ENCODE peak calls at places on chromosomes 7 and 10, in five cellular contexts. One of them, this sample, is unnamed.

GRCh38 chr10:6494934-6495592 is 85.0 kb downstream of the PRKCQ start:
- DNase-seq in kidney: no peak
- DNase-seq in A549: no peak
- DNase-seq in tibial artery: no peak
- DNase-seq in heart left ventricle: no peak
- DNase-seq in this sample: no peak

GRCh38 chr10:124149681-124150080 is 56.3 kb upstream of the CHST15 start:
- DNase-seq in kidney: peak; percentile 43
- DNase-seq in A549: no peak
- DNase-seq in tibial artery: no peak
- DNase-seq in heart left ventricle: no peak
- DNase-seq in this sample: peak; percentile 78

GRCh38 chr10:1169981-1170866 is 114.0 kb downstream of the WDR37 start:
- DNase-seq in kidney: no peak
- DNase-seq in A549: no peak
- DNase-seq in tibial artery: no peak
- DNase-seq in heart left ventricle: no peak
- DNase-seq in this sample: peak; percentile 27

GRCh38 chr7:22945584-22945983 is 68.3 kb downstream of the HYCC1 start:
- DNase-seq in kidney: no peak
- DNase-seq in A549: no peak
- DNase-seq in tibial artery: no peak
- DNase-seq in heart left ventricle: no peak
- DNase-seq in this sample: no peak

GRCh38 chr10:34739915-34740314 is 75.2 kb downstream of the PARD3 start:
- DNase-seq in kidney: peak; percentile 78
- DNase-seq in A549: no peak
- DNase-seq in tibial artery: peak; percentile 28
- DNase-seq in heart left ventricle: peak; percentile 48
- DNase-seq in this sample: no peak

GRCh38 chr10:31347705-31348104 is 28.7 kb downstream of the ZEB1 start:
- DNase-seq in kidney: no peak
- DNase-seq in A549: no peak
- DNase-seq in tibial artery: no peak
- DNase-seq in heart left ventricle: no peak
- DNase-seq in this sample: no peak

GRCh38 chr10:88958721-88959120 is 6.1 kb upstream of the ACTA2 start:
- DNase-seq in kidney: no peak
- DNase-seq in A549: no peak
- DNase-seq in tibial artery: no peak
- DNase-seq in heart left ventricle: no peak
- DNase-seq in this sample: no peak

GRCh38 chr10:11913184-11913641 is 90.1 kb downstream of the PROSER2 start:
- DNase-seq in kidney: no peak
- DNase-seq in A549: no peak
- DNase-seq in tibial artery: no peak
- DNase-seq in heart left ventricle: no peak
- DNase-seq in this sample: no peak

GRCh38 chr7:45086348-45087065 is 2.3 kb downstream of the NACAD start:
- DNase-seq in kidney: peak; percentile 40
- DNase-seq in A549: no peak
- DNase-seq in tibial artery: no peak
- DNase-seq in heart left ventricle: no peak
- DNase-seq in this sample: peak; percentile 61

GRCh38 chr10:70461397-70462348 is 16.9 kb upstream of the PALD1 start:
- DNase-seq in kidney: peak; percentile 75
- DNase-seq in A549: peak; percentile 87
- DNase-seq in tibial artery: peak; percentile 54
- DNase-seq in heart left ventricle: no peak
- DNase-seq in this sample: no peak

GRCh38 chr10:70457759-70458305 is 16.4 kb upstream of the NODAL start:
- DNase-seq in kidney: no peak
- DNase-seq in A549: no peak
- DNase-seq in tibial artery: no peak
- DNase-seq in heart left ventricle: no peak
- DNase-seq in this sample: no peak

GRCh38 chr10:70458329-70459060 is 17.0 kb upstream of the NODAL start:
- DNase-seq in kidney: peak; percentile 93
- DNase-seq in A549: no peak
- DNase-seq in tibial artery: peak; percentile 72
- DNase-seq in heart left ventricle: peak; percentile 73
- DNase-seq in this sample: peak; percentile 83

GRCh38 chr10:70459771-70460490 is 18.4 kb upstream of the NODAL start:
- DNase-seq in kidney: no peak
- DNase-seq in A549: no peak
- DNase-seq in tibial artery: no peak
- DNase-seq in heart left ventricle: no peak
- DNase-seq in this sample: no peak

GRCh38 chr10:70459061-70459770 is 17.7 kb upstream of the NODAL start:
- DNase-seq in kidney: no peak
- DNase-seq in A549: no peak
- DNase-seq in tibial artery: no peak
- DNase-seq in heart left ventricle: peak; percentile 61
- DNase-seq in this sample: no peak
- H3K4me1 ChIP-seq in kidney: peaks cover 9% of the 10 kb centered on the region
- H3K4me1 ChIP-seq in A549: peaks cover 5% of the 10 kb centered on the region
- H3K4me1 ChIP-seq in tibial artery: peaks cover 37% of the 10 kb centered on the region
- H3K4me1 ChIP-seq in heart left ventricle: no peaks in the 10 kb centered on the region
- H3K4me1 ChIP-seq in this sample: peaks cover 51% of the 10 kb centered on the region

DNA sequence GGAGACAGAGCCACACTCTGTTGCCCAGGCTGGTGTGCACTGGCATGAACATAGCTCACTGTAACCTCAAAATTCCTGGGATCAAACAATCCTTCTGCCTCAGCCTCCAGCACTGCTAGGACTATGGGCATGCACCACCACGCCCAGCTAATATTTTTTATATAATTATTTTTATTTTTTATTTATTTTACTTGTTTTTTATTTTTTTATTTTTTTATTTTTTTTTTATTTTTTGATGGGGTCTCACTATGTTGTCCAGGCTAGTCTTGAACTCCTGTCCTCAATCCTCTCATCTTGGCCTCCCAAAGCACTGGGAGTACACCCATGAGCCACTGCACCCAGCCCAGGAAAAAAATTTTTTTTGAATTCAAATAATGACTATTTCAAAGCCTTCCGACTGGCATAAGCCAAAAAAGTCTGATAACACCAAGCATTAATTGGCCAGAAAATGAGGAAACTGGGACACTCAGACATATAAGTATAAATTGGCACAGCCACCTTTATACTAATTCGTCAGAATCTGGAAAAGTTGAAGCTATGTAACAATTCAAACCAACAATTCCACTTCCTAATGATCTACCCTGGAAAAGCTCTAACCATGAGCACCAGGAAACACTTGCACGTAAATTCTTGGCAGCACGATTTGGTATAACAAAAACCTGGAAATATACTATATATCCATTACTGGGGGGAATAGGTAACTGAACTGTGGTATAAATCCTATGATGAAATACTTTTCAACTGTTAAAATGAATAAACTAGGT is 6.3 kb downstream of the ZC3HAV1 start:
- DNase-seq in kidney: no peak
- DNase-seq in A549: no peak
- DNase-seq in tibial artery: no peak
- DNase-seq in heart left ventricle: no peak
- DNase-seq in this sample: no peak
- H3K4me1 ChIP-seq in kidney: no peaks in the 10 kb centered on the region
- H3K4me1 ChIP-seq in A549: peaks cover 40% of the 10 kb centered on the region
- H3K4me1 ChIP-seq in tibial artery: peaks cover 5% of the 10 kb centered on the region
- H3K4me1 ChIP-seq in heart left ventricle: no peaks in the 10 kb centered on the region
- H3K4me1 ChIP-seq in this sample: peaks cover 84% of the 10 kb centered on the region

DNA sequence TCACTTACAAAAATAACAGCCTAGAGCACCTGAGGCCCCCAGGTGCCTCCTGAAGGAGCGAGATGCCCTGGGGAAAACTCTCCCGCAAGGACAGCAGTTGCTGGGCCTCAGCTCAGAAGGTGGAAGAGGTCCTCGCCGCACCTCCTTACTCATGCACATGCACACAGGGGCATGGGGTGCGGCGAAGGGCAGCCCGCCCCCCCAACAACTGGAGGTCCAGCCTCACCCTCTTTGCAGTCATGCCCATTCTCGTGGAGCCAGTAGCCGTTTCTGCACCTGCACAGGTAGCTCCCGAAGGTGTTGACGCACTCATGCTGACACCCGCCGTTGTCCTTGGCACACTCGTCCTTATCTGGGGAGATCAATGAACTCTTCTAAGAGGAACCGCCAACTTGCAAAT is 19.9 kb upstream of the OPALIN start:
- DNase-seq in kidney: no peak
- DNase-seq in A549: no peak
- DNase-seq in tibial artery: no peak
- DNase-seq in heart left ventricle: no peak
- DNase-seq in this sample: no peak
- H3K4me1 ChIP-seq in kidney: peaks cover 5% of the 10 kb centered on the region
- H3K4me1 ChIP-seq in A549: no peaks in the 10 kb centered on the region
- H3K4me1 ChIP-seq in tibial artery: no peaks in the 10 kb centered on the region
- H3K4me1 ChIP-seq in heart left ventricle: peaks cover 3% of the 10 kb centered on the region
- H3K4me1 ChIP-seq in this sample: peaks cover 12% of the 10 kb centered on the region

GRCh38 chr10:71725998-71726672 is 6.6 kb upstream of the C10orf105 start:
- DNase-seq in kidney: no peak
- DNase-seq in A549: peak; percentile 67
- DNase-seq in tibial artery: no peak
- DNase-seq in heart left ventricle: no peak
- DNase-seq in this sample: no peak

GRCh38 chr10:71729023-71729649 is 9.6 kb upstream of the C10orf105 start:
- DNase-seq in kidney: peak; percentile 94
- DNase-seq in A549: peak; percentile 54
- DNase-seq in tibial artery: peak; percentile 60
- DNase-seq in heart left ventricle: peak; percentile 74
- DNase-seq in this sample: peak; percentile 90

GRCh38 chr10:71727429-71728217 is 8.0 kb upstream of the C10orf105 start:
- DNase-seq in kidney: peak; percentile 90
- DNase-seq in A549: no peak
- DNase-seq in tibial artery: peak; percentile 61
- DNase-seq in heart left ventricle: peak; percentile 70
- DNase-seq in this sample: peak; percentile 93

GRCh38 chr10:71726673-71727428 is 7.3 kb upstream of the C10orf105 start:
- DNase-seq in kidney: no peak
- DNase-seq in A549: no peak
- DNase-seq in tibial artery: no peak
- DNase-seq in heart left ventricle: no peak
- DNase-seq in this sample: peak; percentile 82

DNA sequence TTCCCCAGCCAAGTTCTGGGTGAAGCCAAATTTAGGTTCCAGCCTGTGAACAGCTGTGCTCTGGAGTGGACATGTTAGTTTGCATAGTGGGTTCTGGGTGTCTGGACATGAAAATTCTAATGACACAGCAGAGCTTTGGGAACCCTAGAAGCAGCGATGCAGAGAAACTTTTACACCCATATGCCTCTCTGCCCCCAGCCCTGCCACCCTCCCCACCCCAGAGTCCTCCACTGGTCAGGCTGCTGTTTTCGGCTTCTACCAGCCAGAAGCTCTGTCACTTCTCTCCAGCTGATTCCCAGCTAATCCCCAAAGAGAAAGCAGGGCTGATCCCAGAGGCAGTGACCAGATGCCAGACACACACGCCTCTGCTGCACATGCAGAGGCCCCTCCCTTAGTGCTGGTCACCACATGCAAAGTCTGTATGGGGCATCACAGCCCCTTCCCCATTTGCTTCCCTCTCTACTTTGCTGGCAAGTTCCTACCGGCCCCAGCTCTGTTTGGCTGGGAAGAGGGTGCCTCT is 8.7 kb upstream of the C10orf105 start:
- DNase-seq in kidney: no peak
- DNase-seq in A549: peak; percentile 19
- DNase-seq in tibial artery: no peak
- DNase-seq in heart left ventricle: no peak
- DNase-seq in this sample: peak; percentile 84
- H3K4me1 ChIP-seq in kidney: peaks cover 26% of the 10 kb centered on the region
- H3K4me1 ChIP-seq in A549: peaks cover 33% of the 10 kb centered on the region
- H3K4me1 ChIP-seq in tibial artery: peaks cover 24% of the 10 kb centered on the region
- H3K4me1 ChIP-seq in heart left ventricle: no peaks in the 10 kb centered on the region
- H3K4me1 ChIP-seq in this sample: peaks cover 79% of the 10 kb centered on the region

This sample was measured in spleen.